ENCODE peak calls at places on chromosomes 13 and 19, in nine cellular contexts. W is fibroblast of pulmonary artery; F is left lung; R is mesothelial cell of epicardium; N is CD8-positive, alpha-beta T cell; O is dorsolateral prefrontal cortex; S is choroid plexus epithelial cell; T is GM12878; A is AG10803. C is an unnamed sample.

GRCh38 chr13:35930665-35931631 is 200.2 kb downstream of the DCLK1 start:
- DNase-seq in F (no peak), S (no peak), O (no peak), R (no peak), A (no peak), N (no peak), W (no peak), T (peak), C (no peak)

GRCh38 chr19:44447864-44448674 is at the start of gene ZNF229:
- DNase-seq in N (peak), S (peak), W (peak), F (peak), T (no peak), A (peak), O (peak), R (peak), C (peak)

GRCh38 chr19:35043906-35044305 is 2.4 kb downstream of the HPN start:
- DNase-seq in F (peak), R (no peak), N (no peak), A (peak), S (no peak), W (no peak), T (no peak), O (no peak), C (no peak)

GRCh38 chr13:27421101-27421881 is 3.1 kb upstream of the GTF3A start:
- DNase-seq in N (no peak), W (no peak), O (no peak), F (no peak), T (no peak), A (no peak), R (no peak), S (no peak), C (no peak)

GRCh38 chr19:10214784-10215183 is 16.3 kb downstream of the S1PR2 start:
- DNase-seq in W (peak), N (no peak), R (no peak), A (peak), F (no peak), O (no peak), T (no peak), S (peak), C (no peak)

GRCh38 chr19:55277494-55277893 is 2.4 kb downstream of the HSPBP1 start:
- DNase-seq in N (no peak), W (no peak), O (no peak), A (no peak), T (no peak), R (no peak), F (peak), S (no peak), C (no peak)

GRCh38 chr13:25276748-25277147 is 10.5 kb downstream of the MTMR6 start:
- DNase-seq in N (no peak), A (no peak), W (no peak), F (no peak), O (no peak), S (peak), R (no peak), T (no peak), C (no peak)

GRCh38 chr19:55041244-55041626 is 3.2 kb upstream of the GP6 start:
- DNase-seq in W (no peak), N (no peak), A (no peak), S (no peak), R (no peak), F (no peak), O (no peak), T (no peak), C (no peak)

DNA sequence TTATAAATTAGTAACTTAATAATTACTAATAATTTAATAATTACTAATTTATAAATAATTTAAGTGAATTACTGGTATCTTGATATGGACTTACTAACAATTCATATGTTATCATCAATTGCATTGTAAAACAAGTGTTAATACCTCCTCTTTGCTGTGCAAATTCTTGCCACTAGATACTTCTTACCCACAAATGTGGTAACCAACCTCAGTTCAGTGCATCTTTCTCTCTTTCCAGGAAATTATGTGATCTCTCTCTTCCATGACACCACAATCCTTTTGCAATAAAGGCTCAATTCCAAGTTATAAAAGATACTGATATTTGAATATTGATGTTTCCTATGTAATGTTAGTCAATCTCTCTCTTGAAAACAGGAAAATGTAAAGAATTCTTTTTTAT is 408.6 kb upstream of the MIR17HG start:
- DNase-seq in N (no peak), R (no peak), A (no peak), F (no peak), W (no peak), T (no peak), S (no peak), O (no peak), C (no peak)
- TF ChIP-seq CTCF in N (no peak), R (no peak), A (no peak), F (no peak), W (no peak), T (no peak), S (no peak), O (no peak), C (no peak)

GRCh38 chr19:17185590-17185989 is 29.6 kb upstream of the USE1 start:
- DNase-seq in T (no peak), S (no peak), N (no peak), F (no peak), A (no peak), R (no peak), O (no peak), W (no peak), C (no peak)

GRCh38 chr19:17180997-17181702 is 34.0 kb upstream of the USE1 start:
- DNase-seq in T (no peak), F (no peak), W (no peak), A (no peak), S (no peak), R (no peak), N (no peak), O (no peak), C (no peak)

GRCh38 chr19:17184381-17184841 is 30.7 kb upstream of the USE1 start:
- DNase-seq in T (no peak), F (no peak), W (no peak), R (no peak), A (no peak), S (no peak), N (peak), O (no peak), C (no peak)

GRCh38 chr19:17183858-17184271 is 31.3 kb upstream of the USE1 start:
- DNase-seq in F (no peak), O (no peak), N (peak), S (no peak), R (no peak), T (peak), A (no peak), W (no peak), C (no peak)

DNA sequence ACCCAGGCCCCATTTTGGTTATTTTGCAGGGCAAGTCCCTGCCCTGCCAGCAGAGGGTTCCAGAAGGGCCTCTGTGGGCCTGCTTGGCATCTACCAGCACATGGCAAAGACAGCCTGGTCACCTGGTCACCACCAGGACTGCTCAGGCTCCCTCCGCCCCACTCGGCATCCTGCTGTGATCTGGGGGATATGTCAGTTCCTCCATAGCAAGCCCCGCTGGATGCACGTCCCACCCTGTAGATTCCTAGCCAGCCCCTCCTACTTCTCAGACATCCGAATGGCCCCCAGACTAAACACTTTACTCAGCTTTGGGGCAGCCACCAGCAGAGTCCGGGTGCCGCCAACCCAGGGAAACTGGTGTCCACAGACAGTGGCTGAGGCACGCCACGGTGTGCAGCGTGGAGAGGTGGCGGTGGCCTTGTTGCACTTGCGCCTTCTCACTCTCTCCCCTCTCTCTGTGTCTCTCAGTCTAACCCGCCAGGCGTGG is 31.8 kb upstream of the USE1 start:
- DNase-seq in N (peak), T (no peak), S (no peak), W (no peak), F (no peak), O (no peak), A (no peak), R (no peak), C (no peak)
- TF ChIP-seq CTCF in N (no peak), T (peak), S (peak), W (no peak), F (no peak), O (no peak), A (no peak), R (no peak), C (no peak)

GRCh38 chr19:30312582-30313352 is 59.4 kb upstream of the ZNF536 start:
- DNase-seq in R (no peak), W (no peak), S (no peak), F (no peak), O (peak), N (no peak), A (no peak), T (no peak), C (no peak)
- TF ChIP-seq CTCF in R (no peak), W (no peak), S (no peak), F (no peak), O (no peak), N (no peak), A (no peak), T (no peak), C (no peak)

DNA sequence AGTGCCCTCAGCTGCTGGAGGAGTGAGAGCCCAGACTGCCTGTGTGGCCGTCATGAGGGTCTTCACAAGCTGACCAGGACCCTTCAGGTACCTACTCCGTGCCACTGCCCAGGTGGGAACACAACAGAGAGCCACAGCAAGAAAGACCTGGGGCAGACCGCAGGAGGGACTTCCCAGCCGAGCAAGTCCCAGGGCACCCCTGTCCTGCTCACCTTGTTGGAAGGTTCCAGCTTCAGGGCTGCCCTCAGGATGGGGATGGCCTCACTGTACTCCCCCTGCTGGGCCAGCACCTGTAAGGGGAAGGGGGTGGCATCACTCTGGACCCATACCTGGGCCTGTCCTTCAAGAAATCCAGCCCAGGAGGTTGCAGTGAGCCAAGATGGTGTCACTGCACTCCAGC is 10.3 kb downstream of the FKBP8 start:
- DNase-seq in S (no peak), N (no peak), F (no peak), A (no peak), O (no peak), W (no peak), R (no peak), T (no peak), C (no peak)
- TF ChIP-seq CTCF in S (no peak), N (no peak), F (no peak), A (no peak), O (no peak), W (no peak), R (no peak), T (no peak), C (no peak)

DNA sequence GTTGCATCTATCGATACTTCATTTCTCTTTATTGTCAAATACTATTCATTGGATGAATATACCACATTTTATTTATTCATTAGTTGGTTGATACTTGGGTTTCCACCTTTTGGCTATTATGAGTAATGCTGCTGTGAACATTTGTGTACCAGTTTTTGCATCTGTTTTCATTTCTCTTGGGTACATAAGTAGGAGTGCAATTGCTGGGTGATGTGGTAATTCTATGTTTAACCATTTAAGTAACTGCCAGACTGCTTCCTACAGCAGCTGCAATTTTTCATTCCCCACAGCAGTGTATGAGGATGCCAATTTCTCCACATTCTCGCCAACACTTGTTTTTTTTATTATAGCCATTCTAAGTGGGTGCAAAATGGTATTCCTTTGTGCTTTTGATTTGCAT is 2.6 kb downstream of the KCNJ14 start:
- DNase-seq in S (peak), F (no peak), W (peak), R (no peak), N (no peak), T (no peak), A (peak), O (no peak), C (no peak)
- TF ChIP-seq CTCF in S (no peak), F (no peak), W (no peak), R (no peak), N (no peak), T (no peak), A (peak), O (no peak), C (no peak)

GRCh38 chr19:5892772-5893275 is 10.8 kb downstream of the NDUFA11 start:
- DNase-seq in R (no peak), N (no peak), W (no peak), A (no peak), T (no peak), O (no peak), F (no peak), S (no peak), C (no peak)
- TF ChIP-seq CTCF in R (peak), N (no peak), W (no peak), A (no peak), T (no peak), O (peak), F (no peak), S (no peak), C (no peak)

GRCh38 chr13:48125794-48126228 is 30.9 kb upstream of the MED4 start:
- DNase-seq in S (peak), A (peak), O (no peak), R (no peak), W (peak), F (no peak), T (no peak), N (no peak), C (no peak)
- TF ChIP-seq CTCF in S (no peak), A (no peak), O (no peak), R (no peak), W (no peak), F (no peak), T (no peak), N (no peak), C (no peak)